ENCODE peak calls at places on chromosomes 16 and 17, in seven cellular contexts. N, R, Z, W, V, S and J are unnamed samples.

GRCh38 chr16:79375351-79375750 is 225.2 kb downstream of the MAF start:
- DNase-seq in N (no peak), R (no peak), Z (no peak), W (no peak), V (no peak), S (no peak), J (no peak)

GRCh38 chr17:40437095-40437732 is 6.0 kb upstream of the IGFBP4 start:
- DNase-seq in N (no peak), R (no peak), Z (no peak), W (no peak), V (peak), S (no peak), J (no peak)

GRCh38 chr17:13253746-13254410 is 236.1 kb upstream of the ELAC2 start:
- DNase-seq in N (no peak), R (no peak), Z (no peak), W (no peak), V (no peak), S (no peak), J (no peak)

GRCh38 chr16:78993342-78993741 is 607.2 kb downstream of the MAF start:
- DNase-seq in N (no peak), R (peak), Z (no peak), W (no peak), V (no peak), S (peak), J (no peak)

GRCh38 chr17:4386406-4386805 is 19.9 kb upstream of the UBE2G1 start:
- DNase-seq in N (no peak), R (no peak), Z (no peak), W (no peak), V (no peak), S (no peak), J (no peak)

GRCh38 chr16:22217890-22218730 is 12.0 kb downstream of the EEF2K start:
- DNase-seq in N (no peak), R (peak), Z (peak), W (no peak), V (peak), S (peak), J (no peak)

GRCh38 chr16:31274831-31275816 is 15.3 kb downstream of the ITGAM start:
- DNase-seq in N (no peak), R (no peak), Z (no peak), W (no peak), V (no peak), S (no peak), J (no peak)

GRCh38 chr17:75346906-75347305 is 57.7 kb upstream of the SLC25A19 start:
- DNase-seq in N (no peak), R (no peak), Z (peak), W (no peak), V (no peak), S (no peak), J (no peak)

GRCh38 chr16:30368122-30368791 is 2.0 kb downstream of the TBC1D10B start:
- DNase-seq in N (no peak), R (peak), Z (no peak), W (no peak), V (peak), S (no peak), J (no peak)

GRCh38 chr16:5064915-5065314 is 841 bp downstream of the C16orf89 start:
- DNase-seq in N (no peak), R (no peak), Z (no peak), W (no peak), V (peak), S (no peak), J (no peak)

GRCh38 chr17:16437083-16437482 is 21.7 kb downstream of the TRPV2 start:
- DNase-seq in N (no peak), R (no peak), Z (no peak), W (no peak), V (no peak), S (no peak), J (no peak)